ENCODE peak calls at places on chromosome 20, in eight cellular contexts. U is stomach, L is ovary, A is tibial nerve, D is HepG2, R is H1, S is SK-N-SH, H is transverse colon. T is an unnamed sample. For H3K36me3, the result is how much of the 10 kb centered on the place peaks cover.

GRCh38 chr20:13344671-13345070 is 123.6 kb downstream of the ISM1 start:
- DNase-seq in D (no peak), H (no peak), S (no peak), A (no peak), R (no peak), U (no peak), L (no peak), T (no peak)

GRCh38 chr20:51507357-51508036 is 35.0 kb downstream of the NFATC2 start:
- DNase-seq in L (no peak), R (no peak), U (no peak), S (no peak), D (no peak), A (no peak), H (no peak), T (no peak)

GRCh38 chr20:25669826-25670422 is 26.7 kb downstream of the ZNF337 start:
- DNase-seq in R (no peak), H (no peak), D (peak), U (no peak), L (no peak), S (peak), A (no peak), T (no peak)

GRCh38 chr20:52595492-52595891 is 376.7 kb upstream of the TSHZ2 start:
- DNase-seq in A (no peak), U (no peak), L (no peak), H (no peak), R (no peak), D (no peak), S (no peak), T (no peak)

GRCh38 chr20:4167261-4168004 is 152.1 kb upstream of the RNF24 start:
- DNase-seq in H (no peak), R (no peak), L (no peak), A (no peak), U (no peak), S (peak), D (peak), T (no peak)

GRCh38 chr20:51387125-51387865 is 155.2 kb downstream of the NFATC2 start:
- DNase-seq in H (no peak), D (no peak), U (no peak), A (no peak), S (no peak), L (no peak), R (no peak), T (no peak)

GRCh38 chr20:956330-956951 is 40.3 kb upstream of the ANGPT4 start:
- DNase-seq in L (peak), H (peak), U (peak), A (peak), D (peak), R (peak), S (peak), T (no peak)

GRCh38 chr20:1664911-1665310 is 7.3 kb upstream of the SIRPG start:
- DNase-seq in R (no peak), D (no peak), A (no peak), H (peak), L (no peak), S (no peak), U (peak), T (peak)

GRCh38 chr20:43832096-43832816 is 82.4 kb upstream of the TOX2 start:
- DNase-seq in A (no peak), D (no peak), R (no peak), L (no peak), S (no peak), H (no peak), U (no peak), T (no peak)

GRCh38 chr20:29878777-29879442 is 1378.6 kb upstream of the DEFB115 start:
- DNase-seq in D (no peak), R (no peak), U (peak), H (peak), L (no peak), S (peak), A (no peak), T (peak)

GRCh38 chr20:35478804-35479472 is 23.5 kb downstream of the CEP250 start:
- DNase-seq in L (no peak), S (no peak), A (no peak), R (no peak), H (peak), U (no peak), D (peak), T (no peak)

GRCh38 chr20:14801591-14802325 is 464.3 kb upstream of the FLRT3 start:
- DNase-seq in D (no peak), L (no peak), H (no peak), A (no peak), R (no peak), S (peak), U (no peak), T (no peak)

GRCh38 chr20:6074145-6074561 is 20.3 kb upstream of the LRRN4 start:
- DNase-seq in A (no peak), S (peak), U (peak), R (no peak), L (no peak), D (peak), H (no peak), T (no peak)
- H3K36me3 ChIP-seq in A (under half), S (under half), U (under half), R (under half), L (under half), D (under half), H (under half), T (under half)

DNA sequence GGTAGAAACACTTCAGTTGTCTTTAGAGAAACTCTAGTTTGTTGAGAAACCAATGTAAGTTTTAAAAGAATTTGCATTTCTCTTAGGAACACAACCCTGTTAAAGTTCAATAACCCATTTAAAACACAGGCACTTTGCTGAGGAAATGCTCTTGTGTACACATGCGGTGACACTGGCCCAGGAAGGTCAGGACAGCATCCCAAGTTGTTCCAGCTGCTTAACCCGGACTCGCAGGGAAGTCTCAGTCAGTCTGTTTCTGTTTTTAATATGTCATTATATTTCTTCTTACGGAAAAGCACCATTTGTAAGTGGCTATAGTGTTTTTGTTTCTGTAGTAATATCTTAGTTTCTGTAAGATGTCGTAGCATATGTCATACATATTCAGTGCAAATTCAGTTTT is 36.9 kb downstream of the RIN2 start:
- DNase-seq in L (no peak), R (no peak), U (no peak), A (no peak), D (no peak), S (no peak), H (no peak), T (no peak)
- TF ChIP-seq EP300 in L (no peak), R (no peak), U (no peak), A (no peak), D (no peak), S (no peak), H (no peak), T (no peak)

GRCh38 chr20:33707668-33708067 is 12.4 kb downstream of the PXMP4 start:
- DNase-seq in U (no peak), A (no peak), R (no peak), S (no peak), D (no peak), L (no peak), H (no peak), T (no peak)
- H3K36me3 ChIP-seq in U (under half), A (under half), R (under half), S (under half), D (under half), L (under half), H (under half), T (under half)

DNA sequence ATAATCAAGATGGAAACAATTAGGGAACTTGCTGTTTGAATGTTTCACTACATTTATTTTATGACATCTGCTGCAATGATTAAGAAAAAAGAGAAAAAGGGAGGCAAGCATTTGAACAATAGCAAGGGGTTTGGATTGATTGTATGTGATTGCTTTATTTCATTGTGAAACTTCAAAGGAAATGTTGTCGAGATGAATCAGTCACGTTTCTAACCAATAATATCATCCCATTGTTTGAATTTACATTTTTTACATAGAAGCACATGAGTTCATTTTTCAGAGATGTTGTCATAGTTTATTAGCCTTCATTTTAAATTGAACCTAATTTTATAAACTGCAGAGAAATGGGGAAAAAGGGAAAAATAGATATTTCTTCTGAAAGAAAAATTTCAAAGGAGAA is 572.0 kb downstream of the KIF16B start:
- DNase-seq in L (no peak), A (no peak), H (no peak), S (no peak), D (no peak), R (no peak), U (no peak), T (no peak)
- TF ChIP-seq EP300 in L (no peak), A (no peak), H (no peak), S (no peak), D (no peak), R (no peak), U (no peak), T (no peak)

DNA sequence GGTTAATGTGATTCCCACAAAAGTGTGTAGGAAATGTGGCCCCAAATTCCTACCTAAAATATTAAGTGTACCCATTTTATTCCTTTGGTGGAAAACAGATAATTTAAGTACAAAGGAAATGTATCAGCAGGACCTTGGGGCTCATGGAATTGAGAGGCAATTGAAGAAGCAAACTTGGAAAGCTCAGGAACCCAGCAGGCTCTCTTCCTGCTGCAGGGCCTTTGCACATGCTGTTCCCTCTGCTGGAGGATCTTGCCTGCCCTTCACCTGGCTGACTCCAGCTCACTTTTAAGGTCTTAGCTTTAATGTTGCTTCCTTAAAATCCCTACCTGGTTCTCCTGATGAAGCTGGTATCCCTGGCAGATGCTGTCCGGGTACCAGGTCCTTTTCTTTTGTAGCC is 9.8 kb upstream of the BLCAP start:
- DNase-seq in R (no peak), L (no peak), S (no peak), D (no peak), A (no peak), U (no peak), H (no peak), T (no peak)
- H3K36me3 ChIP-seq in R (under half), L (under half), S (under half), D (under half), A (under half), U (under half), H (under half), T (under half)

GRCh38 chr20:49399329-49399728 is 83.1 kb downstream of the KCNB1 start:
- DNase-seq in U (no peak), H (no peak), R (no peak), A (peak), L (no peak), D (no peak), S (no peak), T (no peak)

GRCh38 chr20:49396230-49396629 is 86.2 kb downstream of the KCNB1 start:
- DNase-seq in H (no peak), U (no peak), D (no peak), S (no peak), A (no peak), R (no peak), L (no peak), T (no peak)

GRCh38 chr20:49395659-49396058 is 86.8 kb downstream of the KCNB1 start:
- DNase-seq in U (no peak), A (no peak), R (no peak), H (no peak), L (no peak), S (no peak), D (no peak), T (no peak)

GRCh38 chr20:49398401-49399144 is 83.9 kb downstream of the KCNB1 start:
- DNase-seq in U (no peak), L (no peak), D (no peak), H (no peak), A (no peak), R (no peak), S (no peak), T (no peak)

DNA sequence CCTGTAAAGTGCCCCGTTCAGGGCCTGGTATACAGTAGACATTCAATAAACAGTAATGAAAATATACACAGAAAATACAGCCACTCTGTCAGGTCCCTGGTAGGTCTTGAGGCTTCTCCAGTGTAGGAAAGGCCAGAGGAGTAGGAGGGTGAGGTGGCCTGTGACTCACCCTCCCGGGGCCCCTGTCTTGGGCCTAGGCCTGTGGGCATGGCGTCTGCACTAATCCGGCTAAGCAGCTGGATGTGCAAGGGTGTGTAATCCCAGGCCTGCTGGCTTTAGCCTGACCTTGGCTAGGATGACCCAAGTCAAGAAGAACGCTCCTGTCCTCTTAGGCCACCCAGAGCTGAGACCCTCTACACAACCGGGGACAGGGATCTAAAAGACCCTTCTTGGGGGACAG is 84.9 kb downstream of the KCNB1 start:
- DNase-seq in U (no peak), R (no peak), A (no peak), L (no peak), S (no peak), D (no peak), H (no peak), T (no peak)
- TF ChIP-seq EP300 in U (no peak), R (no peak), A (no peak), L (no peak), S (no peak), D (no peak), H (no peak), T (no peak)

T was measured in upper lobe of left lung.